ENCODE peak calls at places on chromosome 1, in ten cellular contexts. T is CD8-positive, alpha-beta T cell; D is DND-41; E is uterus; H is heart left ventricle; R is sigmoid colon; I is right lobe of liver; Q is lung; K is adipocyte; O is cardiac muscle cell. P is an unnamed sample.

GRCh38 chr1:225866061-225866844 is 15.9 kb downstream of the TMEM63A start:
- DNase-seq in Q (no peak), H (no peak), R (no peak), I (no peak), E (no peak), O (no peak), D (peak; percentile 67), K (no peak), T (no peak), P (no peak)

GRCh38 chr1:107532318-107532717 is 391.5 kb downstream of the NTNG1 start:
- DNase-seq in K (no peak), D (no peak), O (no peak), E (no peak), R (no peak), T (no peak), H (no peak), Q (no peak), I (no peak), P (no peak)

GRCh38 chr1:179881642-179882252 is 338 bp upstream of the TOR1AIP1 start:
- DNase-seq in K (peak; percentile 92), E (peak; percentile 93), D (no peak), H (peak; percentile 88), T (no peak), R (peak; percentile 97), O (no peak), I (peak; percentile 87), Q (no peak), P (no peak)

GRCh38 chr1:119046429-119047039 is 58.4 kb upstream of the TBX15 start:
- DNase-seq in D (no peak), R (no peak), E (peak; percentile 23), Q (no peak), O (no peak), I (no peak), H (no peak), T (no peak), K (peak; percentile 40), P (no peak)

GRCh38 chr1:111030590-111030989 is 66.9 kb upstream of the LRIF1 start:
- DNase-seq in H (no peak), R (no peak), E (no peak), O (peak; percentile 50), D (peak; percentile 67), T (no peak), I (no peak), Q (peak; percentile 47), K (peak; percentile 70), P (peak; percentile 83)

GRCh38 chr1:53470155-53470554 is 11.0 kb downstream of the DMRTB1 start:
- DNase-seq in E (peak; percentile 56), R (no peak), T (no peak), Q (peak; percentile 57), D (no peak), H (peak; percentile 67), I (no peak), K (peak; percentile 59), O (peak; percentile 82), P (no peak)

GRCh38 chr1:87224209-87224608 is 104.5 kb upstream of the LMO4 start:
- DNase-seq in Q (no peak), O (no peak), E (no peak), K (peak; percentile 69), D (no peak), H (no peak), R (no peak), T (no peak), I (no peak), P (no peak)

GRCh38 chr1:33578557-33579448 is 106.4 kb downstream of the ZSCAN20 start:
- DNase-seq in Q (no peak), R (no peak), T (no peak), K (no peak), D (no peak), O (no peak), H (no peak), E (no peak), I (no peak), P (no peak)

GRCh38 chr1:68116643-68117235 is 66.3 kb upstream of the DIRAS3 start:
- DNase-seq in O (peak; percentile 64), E (peak; percentile 63), R (no peak), Q (peak; percentile 45), T (no peak), I (peak; percentile 52), H (peak; percentile 51), D (peak; percentile 37), K (peak; percentile 81), P (peak; percentile 57)

GRCh38 chr1:9395031-9395430 is 102.3 kb downstream of the SPSB1 start:
- DNase-seq in Q (no peak), E (no peak), D (no peak), I (no peak), O (no peak), K (no peak), H (no peak), R (no peak), T (no peak), P (no peak)

GRCh38 chr1:111332190-111332589 is 41.5 kb downstream of the CHIA start:
- DNase-seq in I (no peak), E (no peak), O (no peak), H (no peak), K (no peak), Q (no peak), D (no peak), T (no peak), R (no peak), P (no peak)

GRCh38 chr1:36517415-36517814 is 34.7 kb upstream of the CSF3R start:
- DNase-seq in T (no peak), R (peak; percentile 28), H (no peak), E (no peak), K (no peak), Q (no peak), I (no peak), O (peak; percentile 13), D (no peak), P (no peak)

DNA sequence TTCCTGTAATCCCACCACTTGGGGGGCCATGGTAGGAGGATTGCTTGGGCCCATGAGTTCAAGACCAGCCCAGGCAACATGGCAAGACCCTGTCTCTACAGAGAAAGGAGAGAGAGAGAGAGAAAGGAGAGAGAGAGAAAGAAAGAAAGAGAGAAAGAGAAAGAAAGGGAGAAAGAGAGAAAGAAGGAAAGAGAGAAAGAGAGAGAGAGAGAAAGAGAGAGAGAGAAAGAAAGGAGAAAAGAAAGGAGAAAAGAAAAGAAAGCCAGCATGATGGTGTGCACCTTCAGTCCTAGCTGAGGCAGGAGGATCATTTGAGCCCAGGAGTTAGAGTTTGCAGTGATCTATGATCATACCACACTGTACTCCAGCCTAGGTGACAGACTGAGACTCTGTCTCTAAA is 82.8 kb downstream of the DISP3 start:
- DNase-seq in E (no peak), O (no peak), D (no peak), Q (no peak), R (no peak), K (no peak), T (no peak), I (no peak), H (no peak), P (no peak)
- H3K4me3 ChIP-seq in E (no peak overlapping the region), O (no peak overlapping the region), D (no peak overlapping the region), Q (no peak overlapping the region), R (no peak overlapping the region), K (no peak overlapping the region), T (no peak overlapping the region), I (no peak overlapping the region), H (no peak overlapping the region), P (no peak overlapping the region)

DNA sequence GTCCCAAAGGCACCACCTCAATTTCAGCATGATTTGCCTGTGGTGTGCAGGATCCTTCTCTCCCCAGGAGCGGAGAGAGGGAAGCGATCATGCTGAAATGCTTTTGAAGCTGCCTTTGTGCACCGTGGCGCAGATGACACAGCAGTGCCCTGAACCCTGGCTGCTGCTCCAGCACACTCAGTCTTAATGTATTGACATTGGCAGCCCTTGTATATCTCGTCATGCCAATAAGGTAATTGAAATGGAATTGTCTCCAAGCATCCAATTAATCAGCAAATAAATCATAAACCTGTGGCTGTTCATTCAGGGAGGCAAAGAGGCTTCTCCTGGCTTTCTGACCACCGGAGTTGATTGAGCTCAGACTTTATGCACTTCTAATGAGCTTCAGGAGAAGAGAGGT is 139.8 kb downstream of the KAZN start:
- DNase-seq in R (no peak), O (no peak), T (no peak), D (no peak), E (no peak), Q (no peak), I (no peak), K (no peak), H (no peak), P (peak; percentile 26)
- H3K4me1 ChIP-seq in R (no peaks in the 10 kb centered on the region), O (peaks cover 9% of the 10 kb centered on the region), T (no peaks in the 10 kb centered on the region), D (peaks cover 7% of the 10 kb centered on the region), E (no peaks in the 10 kb centered on the region), Q (no peaks in the 10 kb centered on the region), I (no peaks in the 10 kb centered on the region), K (peaks cover 21% of the 10 kb centered on the region), H (no peaks in the 10 kb centered on the region), P (peaks cover 68% of the 10 kb centered on the region)

GRCh38 chr1:244362481-244362880 is 89.2 kb downstream of the ADSS2 start:
- DNase-seq in E (no peak), H (no peak), O (no peak), R (no peak), D (no peak), T (no peak), K (no peak), Q (no peak), I (no peak), P (no peak)

GRCh38 chr1:244356371-244356770 is 95.3 kb downstream of the ADSS2 start:
- DNase-seq in H (no peak), K (no peak), O (no peak), Q (no peak), D (no peak), I (no peak), E (no peak), R (no peak), T (no peak), P (no peak)

GRCh38 chr1:244365821-244366220 is 85.9 kb downstream of the ADSS2 start:
- DNase-seq in O (no peak), H (no peak), D (no peak), K (no peak), R (no peak), I (no peak), T (no peak), Q (no peak), E (no peak), P (no peak)

GRCh38 chr1:244367399-244368114 is 84.2 kb downstream of the ADSS2 start:
- DNase-seq in O (no peak), H (no peak), K (no peak), D (no peak), I (no peak), E (no peak), R (no peak), Q (no peak), T (no peak), P (no peak)

GRCh38 chr1:244361764-244362473 is 89.8 kb downstream of the ADSS2 start:
- DNase-seq in Q (no peak), O (peak; percentile 81), E (no peak), D (no peak), T (no peak), R (no peak), I (no peak), H (no peak), K (peak; percentile 68), P (no peak)
- H3K4me3 ChIP-seq in Q (no peak overlapping the region), O (peak overlapping the region; percentile 9), E (no peak overlapping the region), D (no peak overlapping the region), T (no peak overlapping the region), R (peak overlapping the region; percentile 11), I (no peak overlapping the region), H (no peak overlapping the region), K (peak overlapping the region; percentile 67), P (no peak overlapping the region)

DNA sequence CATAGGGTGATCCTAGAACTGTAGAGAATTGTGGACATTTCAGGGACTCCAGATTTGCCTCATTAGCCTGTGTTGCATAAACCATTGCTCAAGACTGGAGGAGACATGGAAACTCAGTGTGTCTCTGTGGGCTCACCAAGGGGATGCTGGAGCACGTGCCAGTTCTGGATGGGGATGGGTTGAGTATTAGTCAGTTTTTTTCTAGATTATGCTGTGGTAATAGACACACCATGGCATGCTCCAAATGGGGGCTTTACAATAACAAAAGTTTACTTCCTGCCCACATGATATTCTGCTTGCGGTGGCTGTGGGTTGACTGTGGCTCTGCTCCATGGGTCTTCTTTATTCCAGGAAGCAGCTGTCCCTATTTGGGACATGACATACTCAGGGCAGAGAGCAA is 125.4 kb downstream of the FOXD2 start:
- DNase-seq in H (no peak), I (no peak), O (no peak), T (no peak), Q (no peak), K (no peak), R (no peak), D (peak; percentile 19), E (no peak), P (no peak)
- H3K4me1 ChIP-seq in H (no peaks in the 10 kb centered on the region), I (peaks cover 18% of the 10 kb centered on the region), O (peaks cover 14% of the 10 kb centered on the region), T (no peaks in the 10 kb centered on the region), Q (no peaks in the 10 kb centered on the region), K (peaks cover 21% of the 10 kb centered on the region), R (no peaks in the 10 kb centered on the region), D (peaks cover 7% of the 10 kb centered on the region), E (no peaks in the 10 kb centered on the region), P (no peaks in the 10 kb centered on the region)

P was measured in OCI-LY7.